ENCODE peak calls at places on chromosomes 1 and 21, in ten cellular contexts. U is thoracic aorta; W is cardiac muscle cell; E is CD8-positive, alpha-beta memory T cell; L is Peyer's patch; G is SJCRH30; N is GM23248; C is CD8-positive, alpha-beta T cell; D is CD4-positive, alpha-beta T cell; O is HAP-1. F is an unnamed sample.

GRCh38 chr1:31497601-31498000 is 78.7 kb upstream of the TINAGL1 start:
- DNase-seq in U (no peak), W (no peak), E (no peak), L (no peak), G (no peak), N (no peak), C (no peak), D (no peak), O (no peak), F (no peak)

GRCh38 chr1:176174108-176174507 is 33.0 kb downstream of the COP1 start:
- DNase-seq in U (no peak), W (no peak), E (no peak), L (no peak), G (no peak), N (peak; percentile 18), C (no peak), D (no peak), O (no peak), F (no peak)

GRCh38 chr1:32448773-32449456 is 16.0 kb upstream of the ZBTB8B start:
- DNase-seq in U (no peak), W (peak; percentile 18), E (no peak), L (no peak), G (peak; percentile 74), N (peak; percentile 30), C (no peak), D (no peak), O (peak; percentile 80), F (no peak)

GRCh38 chr1:194362327-194362726 is 1175.9 kb upstream of the B3GALT2 start:
- DNase-seq in U (no peak), W (no peak), E (no peak), L (no peak), G (no peak), N (no peak), C (no peak), D (no peak), O (no peak), F (no peak)

GRCh38 chr1:63913533-63913932 is 139.7 kb downstream of the ROR1 start:
- DNase-seq in U (no peak), W (peak; percentile 59), E (no peak), L (no peak), G (no peak), N (no peak), C (no peak), D (no peak), O (no peak), F (no peak)

GRCh38 chr21:46325073-46325912 is 1.3 kb downstream of the PCNT start:
- DNase-seq in U (no peak), W (peak; percentile 76), E (peak; percentile 11), L (peak; percentile 32), G (peak; percentile 69), N (peak; percentile 71), C (peak; percentile 58), D (peak; percentile 24), O (peak; percentile 75), F (no peak)

GRCh38 chr1:38055965-38056364 is 9.4 kb upstream of the POU3F1 start:
- DNase-seq in U (no peak), W (no peak), E (no peak), L (no peak), G (no peak), N (no peak), C (no peak), D (no peak), O (no peak), F (no peak)

GRCh38 chr1:171715813-171716251 is 26.0 kb downstream of the VAMP4 start:
- DNase-seq in U (no peak), W (peak; percentile 1), E (no peak), L (no peak), G (no peak), N (peak; percentile 50), C (no peak), D (no peak), O (peak; percentile 32), F (no peak)

GRCh38 chr1:99544328-99544727 is 101.6 kb upstream of the PALMD start:
- DNase-seq in U (no peak), W (no peak), E (no peak), L (no peak), G (no peak), N (peak; percentile 39), C (no peak), D (no peak), O (no peak), F (no peak)

GRCh38 chr1:66415830-66416229 is 118.1 kb upstream of the SGIP1 start:
- DNase-seq in U (no peak), W (no peak), E (no peak), L (no peak), G (no peak), N (no peak), C (no peak), D (no peak), O (no peak), F (no peak)

GRCh38 chr1:66415326-66415725 is 118.6 kb upstream of the SGIP1 start:
- DNase-seq in U (no peak), W (no peak), E (no peak), L (no peak), G (no peak), N (no peak), C (no peak), D (no peak), O (no peak), F (no peak)

GRCh38 chr1:66412689-66413088 is 121.3 kb upstream of the SGIP1 start:
- DNase-seq in U (no peak), W (no peak), E (no peak), L (no peak), G (no peak), N (peak; percentile 56), C (no peak), D (no peak), O (no peak), F (no peak)

GRCh38 chr1:66416295-66416694 is 117.7 kb upstream of the SGIP1 start:
- DNase-seq in U (no peak), W (no peak), E (no peak), L (no peak), G (no peak), N (peak; percentile 43), C (no peak), D (no peak), O (no peak), F (no peak)

DNA sequence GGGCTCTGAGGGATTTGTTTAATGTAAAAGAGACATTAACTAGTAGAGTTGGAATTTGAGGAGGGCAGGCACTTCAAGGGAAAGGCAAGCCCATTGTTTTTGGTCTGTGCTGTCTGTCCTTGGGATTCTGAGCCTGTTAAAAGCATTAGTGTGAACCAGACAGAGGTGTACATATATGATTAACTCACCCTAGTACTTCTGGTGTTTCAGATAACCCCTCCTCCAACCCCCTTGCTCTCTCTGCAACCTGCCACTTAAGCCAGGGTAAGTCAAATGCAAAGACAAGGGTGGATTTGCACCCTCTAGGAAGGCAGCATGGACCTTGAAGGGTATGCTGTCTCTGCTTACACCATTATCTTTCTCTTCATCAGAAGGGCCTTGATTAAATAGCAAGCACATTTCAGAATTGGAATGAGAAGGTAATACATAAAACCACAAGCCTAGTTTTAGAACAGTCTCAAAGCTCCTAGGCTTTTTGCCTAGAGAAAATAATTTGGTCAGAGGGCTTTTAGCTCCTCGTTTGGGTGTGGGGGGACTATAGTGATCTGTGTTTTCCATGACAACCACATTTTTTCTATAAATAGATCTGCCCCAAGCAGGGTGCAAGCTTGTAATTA is 120.7 kb upstream of the SGIP1 start:
- DNase-seq in U (no peak), W (peak; percentile 6), E (no peak), L (no peak), G (no peak), N (no peak), C (no peak), D (no peak), O (no peak), F (no peak)
- H3K9me3 ChIP-seq in U (peaks cover 7% of the 10 kb centered on the region), W (no peaks in the 10 kb centered on the region), E (peaks cover 9% of the 10 kb centered on the region), L (peaks cover 11% of the 10 kb centered on the region), G (peaks cover 5% of the 10 kb centered on the region), N (no peaks in the 10 kb centered on the region), C (peaks cover 7% of the 10 kb centered on the region), D (peaks cover 15% of the 10 kb centered on the region), O (peaks cover 12% of the 10 kb centered on the region), F (peaks cover 9% of the 10 kb centered on the region)

GRCh38 chr1:115492880-115493279 is 148.9 kb upstream of the VANGL1 start:
- DNase-seq in U (no peak), W (no peak), E (no peak), L (no peak), G (no peak), N (peak; percentile 75), C (no peak), D (no peak), O (no peak), F (no peak)

GRCh38 chr1:115495111-115495510 is 146.7 kb upstream of the VANGL1 start:
- DNase-seq in U (no peak), W (no peak), E (no peak), L (no peak), G (no peak), N (no peak), C (no peak), D (no peak), O (no peak), F (no peak)

GRCh38 chr1:115492019-115492595 is 149.7 kb upstream of the VANGL1 start:
- DNase-seq in U (no peak), W (no peak), E (no peak), L (no peak), G (no peak), N (no peak), C (no peak), D (no peak), O (no peak), F (no peak)

GRCh38 chr1:115493834-115494233 is 147.9 kb upstream of the VANGL1 start:
- DNase-seq in U (no peak), W (no peak), E (no peak), L (no peak), G (no peak), N (no peak), C (no peak), D (no peak), O (no peak), F (no peak)

GRCh38 chr1:115491303-115492018 is 150.3 kb upstream of the VANGL1 start:
- DNase-seq in U (no peak), W (no peak), E (no peak), L (no peak), G (no peak), N (no peak), C (no peak), D (no peak), O (no peak), F (no peak)
- H3K9me3 ChIP-seq in U (no peaks in the 10 kb centered on the region), W (no peaks in the 10 kb centered on the region), E (no peaks in the 10 kb centered on the region), L (no peaks in the 10 kb centered on the region), G (no peaks in the 10 kb centered on the region), N (no peaks in the 10 kb centered on the region), C (no peaks in the 10 kb centered on the region), D (no peaks in the 10 kb centered on the region), O (no peaks in the 10 kb centered on the region), F (no peaks in the 10 kb centered on the region)

GRCh38 chr1:11505591-11506538 is 26.9 kb downstream of the DISP3 start:
- DNase-seq in U (no peak), W (no peak), E (no peak), L (no peak), G (no peak), N (no peak), C (no peak), D (no peak), O (no peak), F (no peak)
- H3K9me3 ChIP-seq in U (peaks cover 21% of the 10 kb centered on the region), W (no peaks in the 10 kb centered on the region), E (peaks cover 9% of the 10 kb centered on the region), L (peaks cover 37% of the 10 kb centered on the region), G (peaks cover 5% of the 10 kb centered on the region), N (peaks cover 7% of the 10 kb centered on the region), C (peaks cover 19% of the 10 kb centered on the region), D (peaks cover 38% of the 10 kb centered on the region), O (no peaks in the 10 kb centered on the region), F (peaks cover 9% of the 10 kb centered on the region)

DNA sequence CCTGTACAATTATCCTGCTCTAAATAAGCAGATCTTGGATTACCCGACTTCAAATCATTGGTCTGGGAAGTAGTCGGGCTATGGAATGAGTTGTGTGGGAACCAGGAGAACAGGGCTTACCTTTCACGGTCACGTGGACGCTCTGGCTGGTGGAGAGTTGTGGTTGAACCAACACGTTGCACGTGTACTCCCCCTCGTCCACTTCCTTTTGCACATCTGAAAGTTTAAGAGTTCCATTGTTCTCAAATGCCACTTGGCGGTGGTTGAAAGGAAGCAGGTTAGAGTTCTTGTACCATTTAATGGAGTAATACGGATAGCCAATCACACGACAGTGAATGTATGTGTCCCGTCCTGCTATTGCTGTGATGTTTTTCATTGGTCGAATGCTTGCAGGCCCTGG is 470.7 kb downstream of the PCP4 start:
- DNase-seq in U (no peak), W (no peak), E (no peak), L (no peak), G (no peak), N (no peak), C (no peak), D (no peak), O (no peak), F (no peak)
- H3K9me3 ChIP-seq in U (no peaks in the 10 kb centered on the region), W (no peaks in the 10 kb centered on the region), E (no peaks in the 10 kb centered on the region), L (no peaks in the 10 kb centered on the region), G (no peaks in the 10 kb centered on the region), N (peaks cover 3% of the 10 kb centered on the region), C (no peaks in the 10 kb centered on the region), D (no peaks in the 10 kb centered on the region), O (no peaks in the 10 kb centered on the region), F (no peaks in the 10 kb centered on the region)

F was measured in suprapubic skin.